ENCODE peak calls at places on chromosomes 6 and 20, in nine cellular contexts. A, L, C, I, S, G, B, F and X are unnamed samples.
A peak's percentile ranks its signal among the peaks of the same experiment; 100 is the strongest.

GRCh38 chr20:53444386-53444785 is 149.3 kb downstream of the ZNF217 start:
- DNase-seq in S (no peak), L (no peak), I (no peak), C (no peak), B (no peak), G (no peak), A (no peak), F (no peak), X (no peak)

GRCh38 chr20:14521436-14521835 is 184.0 kb upstream of the FLRT3 start:
- DNase-seq in C (peak; percentile 94), G (no peak), F (no peak), A (peak; percentile 6), L (no peak), B (no peak), S (no peak), I (no peak), X (no peak)

GRCh38 chr6:165850434-165851019 is 187.5 kb upstream of the PDE10A start:
- DNase-seq in F (no peak), A (peak; percentile 55), I (peak; percentile 12), C (peak; percentile 57), S (peak; percentile 64), B (peak; percentile 85), G (peak; percentile 83), L (peak; percentile 75), X (peak; percentile 79)

GRCh38 chr20:62156592-62157386 is 13.2 kb downstream of the SS18L1 start:
- DNase-seq in A (peak; percentile 37), L (peak; percentile 76), C (peak; percentile 47), G (peak; percentile 88), S (no peak), B (peak; percentile 80), F (no peak), I (peak; percentile 46), X (peak; percentile 84)

GRCh38 chr20:8018928-8019177 is 708 bp downstream of the TMX4 start:
- DNase-seq in S (no peak), I (no peak), C (peak; percentile 51), F (no peak), B (no peak), G (no peak), L (no peak), A (peak; percentile 9), X (no peak)

GRCh38 chr20:45872626-45873025 is 8.4 kb upstream of the ZSWIM1 start:
- DNase-seq in B (no peak), F (no peak), I (no peak), L (no peak), S (no peak), C (peak; percentile 86), G (no peak), A (no peak), X (no peak)

GRCh38 chr20:33858666-33859065 is 47.5 kb downstream of the CHMP4B start:
- DNase-seq in F (no peak), S (no peak), B (no peak), I (no peak), A (no peak), G (no peak), L (peak; percentile 7), C (no peak), X (no peak)

GRCh38 chr6:4210619-4211419 is 75.4 kb upstream of the ECI2 start:
- DNase-seq in I (peak; percentile 41), B (peak; percentile 69), A (peak; percentile 63), C (peak; percentile 71), G (peak; percentile 53), L (peak; percentile 65), S (peak; percentile 45), F (peak; percentile 16), X (peak; percentile 54)

GRCh38 chr20:14921546-14921945 is 584.1 kb upstream of the FLRT3 start:
- DNase-seq in I (no peak), G (no peak), A (peak; percentile 56), C (peak; percentile 43), S (no peak), B (no peak), L (no peak), F (no peak), X (no peak)

GRCh38 chr20:57479196-57479595 is 45.7 kb downstream of the CTCFL start:
- DNase-seq in S (no peak), F (no peak), A (no peak), L (no peak), G (no peak), B (peak; percentile 25), C (no peak), I (no peak), X (no peak)

GRCh38 chr6:75143186-75143585 is 62.7 kb downstream of the COL12A1 start:
- DNase-seq in I (no peak), A (peak; percentile 94), S (no peak), G (no peak), C (no peak), B (no peak), F (peak; percentile 80), L (no peak), X (no peak)

GRCh38 chr6:75145211-75145610 is 60.6 kb downstream of the COL12A1 start:
- DNase-seq in F (no peak), B (no peak), S (no peak), I (no peak), C (no peak), G (no peak), L (no peak), A (no peak), X (no peak)

GRCh38 chr6:75147512-75147911 is 58.3 kb downstream of the COL12A1 start:
- DNase-seq in C (no peak), I (no peak), G (peak; percentile 11), B (no peak), L (no peak), A (peak; percentile 54), S (no peak), F (no peak), X (peak; percentile 14)

GRCh38 chr6:75144396-75144795 is 61.5 kb downstream of the COL12A1 start:
- DNase-seq in G (no peak), I (no peak), B (no peak), S (no peak), F (no peak), L (no peak), C (no peak), A (no peak), X (no peak)

GRCh38 chr6:75145976-75146375 is 59.9 kb downstream of the COL12A1 start:
- DNase-seq in S (no peak), C (no peak), G (no peak), F (no peak), I (no peak), B (no peak), L (no peak), A (no peak), X (no peak)
- TF ChIP-seq CTCF in S (no peak), C (peak; percentile 16), G (no peak), F (no peak), I (no peak), B (no peak), L (no peak), A (no peak), X (no peak)

GRCh38 chr6:159220093-159220492 is 50.9 kb downstream of the FNDC1 start:
- DNase-seq in A (no peak), F (no peak), L (no peak), G (no peak), S (no peak), B (no peak), C (no peak), I (no peak), X (no peak)

GRCh38 chr6:159221486-159222170 is 52.4 kb downstream of the FNDC1 start:
- DNase-seq in I (no peak), B (no peak), S (no peak), C (no peak), F (no peak), G (no peak), A (no peak), L (no peak), X (no peak)

GRCh38 chr6:159213401-159213800 is 44.2 kb downstream of the FNDC1 start:
- DNase-seq in F (peak; percentile 13), I (no peak), B (no peak), L (no peak), S (no peak), C (no peak), G (no peak), A (peak; percentile 49), X (no peak)

GRCh38 chr6:159214281-159214680 is 45.1 kb downstream of the FNDC1 start:
- DNase-seq in G (no peak), I (no peak), A (no peak), S (no peak), C (no peak), B (no peak), L (no peak), F (no peak), X (no peak)

GRCh38 chr6:159217595-159218275 is 48.5 kb downstream of the FNDC1 start:
- DNase-seq in B (no peak), G (peak; percentile 61), A (peak; percentile 65), C (peak; percentile 34), I (peak; percentile 39), F (no peak), L (no peak), S (no peak), X (peak; percentile 67)
- TF ChIP-seq CTCF in B (peak; percentile 36), G (peak; percentile 28), A (peak; percentile 60), C (peak; percentile 32), I (peak; percentile 63), F (peak; percentile 33), L (peak; percentile 35), S (peak; percentile 49), X (peak; percentile 54)

GRCh38 chr6:1383729-1384548 is 5.4 kb upstream of the FOXF2 start:
- DNase-seq in F (no peak), I (no peak), A (no peak), L (no peak), G (peak; percentile 31), B (no peak), S (no peak), C (no peak), X (no peak)
- TF ChIP-seq CTCF in F (no peak), I (no peak), A (no peak), L (no peak), G (no peak), B (no peak), S (no peak), C (no peak), X (no peak)

GRCh38 chr20:40636486-40636885 is 52.5 kb downstream of the MAFB start:
- DNase-seq in L (no peak), G (no peak), F (no peak), A (no peak), I (no peak), C (no peak), S (no peak), B (no peak), X (no peak)

GRCh38 chr20:40637176-40637575 is 51.9 kb downstream of the MAFB start:
- DNase-seq in B (no peak), L (no peak), S (no peak), F (no peak), I (no peak), A (no peak), C (no peak), G (no peak), X (no peak)

GRCh38 chr20:40633123-40633850 is 55.7 kb downstream of the MAFB start:
- DNase-seq in S (no peak), I (no peak), G (no peak), B (no peak), C (no peak), F (no peak), A (no peak), L (no peak), X (no peak)

GRCh38 chr20:40635990-40636389 is 53.0 kb downstream of the MAFB start:
- DNase-seq in A (no peak), L (no peak), B (no peak), G (no peak), F (no peak), C (no peak), S (no peak), I (no peak), X (no peak)

DNA sequence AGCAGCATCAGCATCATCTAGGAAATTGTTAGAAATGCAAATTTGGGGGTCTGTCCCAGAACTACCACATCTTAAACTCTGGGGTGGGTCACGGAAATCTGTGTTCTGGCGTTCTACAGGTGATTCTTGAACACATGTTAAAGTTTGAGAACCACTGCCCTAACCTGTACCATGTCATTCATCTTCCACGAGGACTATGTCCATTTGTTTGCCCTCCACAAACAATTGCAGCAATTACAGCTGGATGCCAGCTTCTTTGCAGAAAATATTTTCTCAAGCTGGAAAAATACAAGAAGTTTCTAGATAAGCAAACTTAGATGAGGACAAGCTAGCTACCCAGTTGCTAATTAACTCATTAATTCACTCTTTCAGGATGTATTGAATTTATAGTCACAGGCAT is 54.1 kb downstream of the MAFB start:
- DNase-seq in C (no peak), B (no peak), I (no peak), G (no peak), A (no peak), L (no peak), S (no peak), F (no peak), X (no peak)
- TF ChIP-seq CTCF in C (no peak), B (no peak), I (no peak), G (no peak), A (no peak), L (no peak), S (no peak), F (no peak), X (no peak)